ENCODE peak calls at places on chromosomes 4 and X, in four cellular contexts. Z is hepatic stellate cell; G is heart left ventricle; E is stimulated activated CD4-positive, alpha-beta T cell treated with anti-CD3 and anti-CD28 coated beads, Interleukin-4, amount 100 ng/mL, for 48 hours. O is an unnamed sample.

GRCh38 chrX:13153796-13154195 is 109.4 kb upstream of the FAM9C start:
- DNase-seq in E (no peak), Z (no peak), G (no peak), O (no peak)

GRCh38 chr4:924107-925096 is 7.7 kb downstream of the GAK start:
- DNase-seq in Z (no peak), E (no peak), G (no peak), O (peak; percentile 32)

GRCh38 chrX:2498781-2499302 is 1.9 kb downstream of the DHRSX start:
- DNase-seq in E (no peak), G (no peak), Z (peak; percentile 41), O (peak; percentile 49)

GRCh38 chr4:186097386-186097785 is 7.1 kb upstream of the FAM149A start:
- DNase-seq in G (no peak), E (no peak), Z (no peak), O (no peak)

GRCh38 chr4:42280327-42281095 is 116.8 kb upstream of the SHISA3 start:
- DNase-seq in Z (peak; percentile 45), E (peak; percentile 2), G (no peak), O (no peak)

GRCh38 chr4:171759274-171759673 is 53.9 kb upstream of the GALNTL6 start:
- DNase-seq in G (no peak), Z (no peak), E (no peak), O (peak; percentile 67)

GRCh38 chr4:37765741-37766140 is 60.7 kb upstream of the PGM2 start:
- DNase-seq in G (no peak), Z (no peak), E (no peak), O (no peak)

GRCh38 chr4:143641406-143641805 is 59.1 kb downstream of the FREM3 start:
- DNase-seq in E (no peak), G (no peak), Z (no peak), O (no peak)

GRCh38 chr4:187840814-187841213 is 154.8 kb upstream of the ZFP42 start:
- DNase-seq in G (no peak), Z (no peak), E (no peak), O (no peak)

GRCh38 chr4:7391637-7392437 is 42.9 kb downstream of the PSAPL1 start:
- DNase-seq in G (peak; percentile 27), E (no peak), Z (no peak), O (peak; percentile 24)

GRCh38 chr4:173998471-173999144 is 284.9 kb downstream of the FBXO8 start:
- DNase-seq in Z (no peak), G (no peak), E (no peak), O (no peak)

GRCh38 chrX:26262121-26262523 is 46.2 kb downstream of the MAGEB5 start:
- DNase-seq in G (no peak), E (no peak), Z (no peak), O (no peak)

GRCh38 chrX:38515291-38515690 is 46.1 kb upstream of the TSPAN7 start:
- DNase-seq in G (no peak), Z (no peak), E (no peak), O (no peak)

GRCh38 chr4:69830529-69831269 is 29.2 kb downstream of the SULT1E1 start:
- DNase-seq in E (no peak), G (no peak), Z (no peak), O (no peak)

GRCh38 chr4:158769175-158769831 is 477 bp downstream of the FNIP2 start:
- DNase-seq in G (peak; percentile 82), E (peak; percentile 2), Z (peak; percentile 34), O (peak; percentile 89)

GRCh38 chr4:150240011-150240410 is 161.8 kb downstream of the DCLK2 start:
- DNase-seq in Z (no peak), G (no peak), E (no peak), O (no peak)

GRCh38 chr4:86099348-86099747 is 260.5 kb downstream of the MAPK10 start:
- DNase-seq in Z (no peak), E (no peak), G (no peak), O (no peak)

GRCh38 chr4:76301068-76301774 is 5.3 kb upstream of the STBD1 start:
- DNase-seq in G (no peak), Z (peak; percentile 58), E (peak; percentile 18), O (no peak)

GRCh38 chrX:132831336-132831973 is 127.0 kb downstream of the HS6ST2 start:
- DNase-seq in E (no peak), G (no peak), Z (no peak), O (no peak)

GRCh38 chrX:47264507-47265173 is 31.8 kb downstream of the USP11 start:
- DNase-seq in E (no peak), Z (no peak), G (no peak), O (no peak)

GRCh38 chr4:26050212-26050643 is 136.2 kb downstream of the SMIM20 start:
- DNase-seq in E (no peak), Z (no peak), G (peak; percentile 70), O (peak; percentile 59)

GRCh38 chrX:120653000-120653399 is 23.1 kb upstream of the C1GALT1C1 start:
- DNase-seq in Z (no peak), E (no peak), G (no peak), O (no peak)

GRCh38 chrX:20663287-20663686 is 396.6 kb upstream of the RPS6KA3 start:
- DNase-seq in G (no peak), Z (no peak), E (no peak), O (no peak)

GRCh38 chr4:148964456-148964855 is 522.2 kb upstream of the NR3C2 start:
- DNase-seq in E (no peak), G (no peak), Z (no peak), O (no peak)

GRCh38 chr4:31923634-31924033 is 1203.5 kb downstream of the PCDH7 start:
- DNase-seq in G (no peak), E (no peak), Z (no peak), O (no peak)

GRCh38 chrX:73839152-73839551 is 276.2 kb downstream of the CHIC1 start:
- DNase-seq in Z (no peak), G (no peak), E (no peak), O (no peak)

GRCh38 chr4:127656047-127656680 is 23.4 kb downstream of the INTU start:
- DNase-seq in Z (no peak), E (no peak), G (no peak), O (no peak)

GRCh38 chr4:3873446-3874415 is 107.5 kb downstream of the ADRA2C start:
- DNase-seq in E (no peak), Z (no peak), G (peak; percentile 40), O (peak; percentile 31)

GRCh38 chr4:146153964-146154536 is 21.5 kb upstream of the LSM6 start:
- DNase-seq in G (no peak), E (no peak), Z (no peak), O (no peak)

GRCh38 chrX:18424482-18425198 is 768 bp upstream of the CDKL5 start:
- DNase-seq in Z (peak; percentile 18), E (peak; percentile 1), G (peak; percentile 54), O (peak; percentile 45)

GRCh38 chr4:60743654-60744053 is 456.5 kb upstream of the ADGRL3 start:
- DNase-seq in E (no peak), Z (no peak), G (no peak), O (no peak)